ENCODE peak calls at places on chromosomes 6 and 20, in four cellular contexts. One of them, this sample, is unnamed. For H3K9me3, the result is how much of the 10 kb centered on the place peaks cover.

GRCh38 chr6:130240232-130240631 is 17.5 kb upstream of the SAMD3 start:
- DNase-seq in K562: no peak
- DNase-seq in HCT116: no peak
- DNase-seq in HepG2: no peak
- DNase-seq in this sample: no peak

GRCh38 chr6:79557683-79558082 is 20.5 kb upstream of the LCA5 start:
- DNase-seq in HepG2: no peak
- DNase-seq in K562: no peak
- DNase-seq in HCT116: no peak
- DNase-seq in this sample: no peak

GRCh38 chr6:116111552-116112528 is 11.2 kb downstream of the NT5DC1 start:
- DNase-seq in HCT116: peak
- DNase-seq in K562: peak
- DNase-seq in HepG2: peak
- DNase-seq in this sample: no peak

GRCh38 chr6:223136-223535 is 69.2 kb upstream of the DUSP22 start:
- DNase-seq in HepG2: no peak
- DNase-seq in K562: no peak
- DNase-seq in HCT116: no peak
- DNase-seq in this sample: no peak

GRCh38 chr6:143999406-143999805 is 8.7 kb downstream of the PLAGL1 start:
- DNase-seq in K562: no peak
- DNase-seq in HCT116: no peak
- DNase-seq in HepG2: no peak
- DNase-seq in this sample: no peak

GRCh38 chr6:105137388-105137787 is 42.4 kb downstream of the POPDC3 start:
- DNase-seq in HepG2: no peak
- DNase-seq in K562: no peak
- DNase-seq in HCT116: no peak
- DNase-seq in this sample: no peak

GRCh38 chr20:24745617-24746350 is 203.3 kb upstream of the CST7 start:
- DNase-seq in HepG2: no peak
- DNase-seq in K562: no peak
- DNase-seq in HCT116: no peak
- DNase-seq in this sample: no peak

GRCh38 chr20:50815162-50815989 is 20.5 kb downstream of the BCAS4 start:
- DNase-seq in HepG2: no peak
- DNase-seq in HCT116: no peak
- DNase-seq in K562: no peak
- DNase-seq in this sample: no peak

GRCh38 chr6:142938510-142938909 is 6.5 kb downstream of the HIVEP2 start:
- DNase-seq in HepG2: no peak
- DNase-seq in HCT116: no peak
- DNase-seq in K562: no peak
- DNase-seq in this sample: no peak

GRCh38 chr6:127182501-127182900 is 64.0 kb downstream of the RSPO3 start:
- DNase-seq in HepG2: no peak
- DNase-seq in K562: no peak
- DNase-seq in HCT116: no peak
- DNase-seq in this sample: no peak

GRCh38 chr6:2665169-2666070 is 85.3 kb downstream of the MYLK4 start:
- DNase-seq in HCT116: no peak
- DNase-seq in K562: no peak
- DNase-seq in HepG2: no peak
- DNase-seq in this sample: no peak

GRCh38 chr6:70172252-70172651 is 130.6 kb downstream of the COL9A1 start:
- DNase-seq in HCT116: no peak
- DNase-seq in K562: no peak
- DNase-seq in HepG2: no peak
- DNase-seq in this sample: no peak

GRCh38 chr6:166025149-166025898 is 142.3 kb downstream of the TBXT start:
- DNase-seq in HCT116: no peak
- DNase-seq in HepG2: no peak
- DNase-seq in K562: no peak
- DNase-seq in this sample: no peak

GRCh38 chr20:9255171-9255570 is 186.3 kb downstream of the PLCB4 start:
- DNase-seq in HCT116: no peak
- DNase-seq in HepG2: no peak
- DNase-seq in K562: no peak
- DNase-seq in this sample: no peak

GRCh38 chr6:84674395-84674794 is 90.0 kb downstream of the TBX18 start:
- DNase-seq in HCT116: no peak
- DNase-seq in K562: no peak
- DNase-seq in HepG2: no peak
- DNase-seq in this sample: no peak

GRCh38 chr6:109349419-109349987 is 32.8 kb downstream of the CD164 start:
- DNase-seq in K562: no peak
- DNase-seq in HepG2: peak
- DNase-seq in HCT116: no peak
- DNase-seq in this sample: no peak

GRCh38 chr20:63027425-63028389 is 20.9 kb upstream of the BHLHE23 start:
- DNase-seq in HCT116: no peak
- DNase-seq in HepG2: no peak
- DNase-seq in K562: no peak
- DNase-seq in this sample: no peak

GRCh38 chr6:105199711-105200110 is 19.9 kb upstream of the POPDC3 start:
- DNase-seq in HepG2: no peak
- DNase-seq in K562: no peak
- DNase-seq in HCT116: no peak
- DNase-seq in this sample: no peak

GRCh38 chr20:19971121-19971520 is 46.0 kb upstream of the NAA20 start:
- DNase-seq in K562: no peak
- DNase-seq in HepG2: no peak
- DNase-seq in HCT116: no peak
- DNase-seq in this sample: no peak

GRCh38 chr20:35446356-35447078 is 8.5 kb upstream of the GDF5 start:
- DNase-seq in K562: no peak
- DNase-seq in HCT116: no peak
- DNase-seq in HepG2: no peak
- DNase-seq in this sample: no peak

GRCh38 chr6:123681957-123682462 is 45.3 kb upstream of the TRDN start:
- DNase-seq in HCT116: no peak
- DNase-seq in K562: no peak
- DNase-seq in HepG2: no peak
- DNase-seq in this sample: no peak

GRCh38 chr6:111663692-111664564 is 58.2 kb upstream of the TRAF3IP2 start:
- DNase-seq in K562: peak
- DNase-seq in HepG2: no peak
- DNase-seq in HCT116: no peak
- DNase-seq in this sample: no peak

GRCh38 chr6:26136321-26136720 is 49.1 kb downstream of the HFE start:
- DNase-seq in HCT116: no peak
- DNase-seq in K562: no peak
- DNase-seq in HepG2: no peak
- DNase-seq in this sample: no peak

GRCh38 chr20:40770564-40771307 is 81.7 kb upstream of the MAFB start:
- DNase-seq in HepG2: no peak
- DNase-seq in K562: no peak
- DNase-seq in HCT116: no peak
- DNase-seq in this sample: no peak

GRCh38 chr20:11912013-11912663 is 5.6 kb upstream of the BTBD3 start:
- DNase-seq in HCT116: no peak
- DNase-seq in HepG2: peak
- DNase-seq in K562: no peak
- DNase-seq in this sample: no peak

GRCh38 chr20:34296468-34296867 is 6.7 kb downstream of the AHCY start:
- DNase-seq in K562: no peak
- DNase-seq in HepG2: no peak
- DNase-seq in HCT116: no peak
- DNase-seq in this sample: no peak

GRCh38 chr20:50181344-50181743 is 9.3 kb upstream of the CEBPB start:
- DNase-seq in HCT116: no peak
- DNase-seq in HepG2: no peak
- DNase-seq in K562: no peak
- DNase-seq in this sample: no peak

GRCh38 chr20:7657569-7657968 is 282.7 kb downstream of the HAO1 start:
- DNase-seq in HCT116: no peak
- DNase-seq in K562: no peak
- DNase-seq in HepG2: no peak
- DNase-seq in this sample: no peak

GRCh38 chr6:156948807-156949206 is 171.6 kb downstream of the ARID1B start:
- DNase-seq in K562: no peak
- DNase-seq in HCT116: peak
- DNase-seq in HepG2: no peak
- DNase-seq in this sample: no peak

GRCh38 chr20:23215596-23215995 is 129.5 kb upstream of the CD93 start:
- DNase-seq in HCT116: no peak
- DNase-seq in HepG2: no peak
- DNase-seq in K562: no peak
- DNase-seq in this sample: no peak

GRCh38 chr20:20658123-20658522 is 54.3 kb downstream of the RALGAPA2 start:
- DNase-seq in HepG2: no peak
- DNase-seq in HCT116: no peak
- DNase-seq in K562: no peak
- DNase-seq in this sample: no peak

GRCh38 chr6:46014054-46014453 is 1.6 kb downstream of the CLIC5 start:
- DNase-seq in HepG2: no peak
- DNase-seq in K562: no peak
- DNase-seq in HCT116: no peak
- DNase-seq in this sample: no peak

GRCh38 chr6:44663860-44664584 is 276.5 kb downstream of the CDC5L start:
- DNase-seq in HepG2: no peak
- DNase-seq in HCT116: no peak
- DNase-seq in K562: no peak
- DNase-seq in this sample: no peak

GRCh38 chr20:11035211-11035610 is 361.4 kb upstream of the JAG1 start:
- DNase-seq in HCT116: no peak
- DNase-seq in K562: no peak
- DNase-seq in HepG2: no peak
- DNase-seq in this sample: no peak

GRCh38 chr20:39019805-39020325 is 57.7 kb downstream of the DHX35 start:
- DNase-seq in HCT116: no peak
- DNase-seq in HepG2: no peak
- DNase-seq in K562: no peak
- DNase-seq in this sample: no peak

GRCh38 chr20:62804632-62805364 is at the start of gene OGFR:
- DNase-seq in HCT116: no peak
- DNase-seq in HepG2: no peak
- DNase-seq in K562: peak
- DNase-seq in this sample: no peak

DNA sequence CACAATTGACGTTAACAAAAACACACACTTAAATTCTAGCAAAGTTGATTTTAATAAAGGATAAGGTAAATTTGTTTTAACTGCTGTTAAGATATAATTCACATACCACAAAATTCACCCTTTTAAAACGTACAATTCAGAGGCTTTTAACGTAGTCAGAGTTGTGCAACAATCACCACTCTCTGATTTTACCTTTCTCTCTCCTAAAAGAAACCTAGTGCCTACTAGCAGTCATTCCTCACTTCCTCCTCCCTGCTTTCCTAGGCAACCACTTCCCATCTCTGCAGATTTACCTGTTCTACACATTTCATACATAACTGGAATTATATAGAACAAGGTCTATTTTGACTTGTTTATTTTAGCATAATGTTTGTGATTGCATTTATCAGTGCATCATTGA is 58.9 kb downstream of the PTPRK start:
- DNase-seq in K562: no peak
- DNase-seq in HCT116: no peak
- DNase-seq in HepG2: no peak
- DNase-seq in this sample: no peak
- TF ChIP-seq POLR2AphosphoS5 in K562: no peak
- TF ChIP-seq POLR2AphosphoS5 in HCT116: no peak
- TF ChIP-seq POLR2AphosphoS5 in HepG2: no peak
- TF ChIP-seq POLR2AphosphoS5 in this sample: no peak

GRCh38 chr6:100307561-100307960 is 157.2 kb downstream of the SIM1 start:
- DNase-seq in HCT116: no peak
- DNase-seq in HepG2: no peak
- DNase-seq in K562: no peak
- DNase-seq in this sample: no peak
- H3K9me3 ChIP-seq in HCT116: under half
- H3K9me3 ChIP-seq in HepG2: under half
- H3K9me3 ChIP-seq in K562: under half
- H3K9me3 ChIP-seq in this sample: under half

DNA sequence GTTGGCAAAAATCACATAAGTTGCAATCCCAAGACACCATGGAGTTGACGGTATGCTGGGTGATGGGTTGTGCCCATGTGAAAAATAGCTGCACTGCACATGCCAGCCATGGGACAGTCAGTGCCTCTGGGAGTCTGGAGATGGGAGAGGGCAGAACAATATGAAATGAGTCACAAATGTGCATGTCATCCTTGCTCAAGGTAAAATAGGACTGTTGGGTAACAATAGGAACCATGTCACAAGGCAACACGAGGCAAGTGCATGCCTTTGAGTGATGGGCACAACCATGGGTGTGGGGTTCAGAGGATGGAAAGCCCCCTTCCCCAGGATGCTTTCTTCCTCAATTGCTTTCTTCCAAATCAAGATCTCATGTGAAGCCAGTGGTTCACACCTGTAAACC is 70.5 kb upstream of the PIM1 start:
- DNase-seq in K562: no peak
- DNase-seq in HepG2: peak
- DNase-seq in HCT116: no peak
- DNase-seq in this sample: no peak
- TF ChIP-seq TCF7L2 in K562: no peak
- TF ChIP-seq TCF7L2 in HepG2: no peak
- TF ChIP-seq TCF7L2 in HCT116: no peak
- TF ChIP-seq TCF7L2 in this sample: no peak

DNA sequence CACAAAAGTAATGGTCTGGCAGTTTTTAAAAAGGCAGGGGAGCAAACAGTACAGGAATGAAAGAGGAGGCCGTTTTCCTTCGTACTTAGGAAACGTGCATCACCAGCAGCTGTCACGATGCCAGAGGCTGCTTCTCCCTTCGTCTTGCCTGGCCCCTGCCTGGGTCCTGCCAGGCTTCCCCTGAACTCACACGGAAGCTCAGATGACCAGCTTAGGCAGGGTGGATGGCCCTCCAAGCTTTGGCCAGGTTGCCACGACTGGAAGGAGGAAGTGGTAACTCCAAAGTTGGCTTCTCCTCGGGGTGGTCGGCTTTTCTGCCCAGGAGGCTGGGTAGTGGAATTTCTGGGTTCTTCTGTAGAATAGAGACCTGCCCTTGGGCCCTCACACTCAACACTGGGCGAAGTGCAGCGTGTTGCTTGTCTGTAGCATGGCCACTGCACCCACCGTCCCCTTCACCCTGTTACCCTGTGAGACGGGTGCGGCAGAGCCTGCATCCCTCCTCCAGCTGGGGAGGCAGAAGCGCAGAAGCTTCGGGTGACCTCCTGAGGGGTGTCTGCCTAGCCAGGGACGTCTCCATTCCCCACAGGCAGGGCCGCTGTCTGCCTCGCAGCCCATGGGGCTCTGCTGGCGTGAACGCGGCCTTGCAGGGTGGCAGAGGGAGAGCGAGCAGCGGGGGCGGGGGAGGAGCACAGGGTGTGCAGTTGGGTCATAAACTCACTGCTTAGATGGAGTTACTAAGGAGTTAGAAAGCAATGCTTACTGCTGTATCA is 18.4 kb upstream of the RBM38 start:
- DNase-seq in K562: no peak
- DNase-seq in HepG2: no peak
- DNase-seq in HCT116: no peak
- DNase-seq in this sample: no peak
- TF ChIP-seq POLR2AphosphoS5 in K562: no peak
- TF ChIP-seq POLR2AphosphoS5 in HepG2: no peak
- TF ChIP-seq POLR2AphosphoS5 in HCT116: no peak
- TF ChIP-seq POLR2AphosphoS5 in this sample: no peak

This sample was measured in Panc1.